ENCODE peak calls at places on chromosomes 4 and X, in five cellular contexts. One of them, this sample, is unnamed.

GRCh38 chr4:101067383-101067782 is 279.9 kb downstream of the PPP3CA start:
- DNase-seq in brain microvascular endothelial cell: no peak
- DNase-seq in AG10803: no peak
- DNase-seq in fibroblast of lung: peak; percentile 15
- DNase-seq in spleen: no peak
- DNase-seq in this sample: peak; percentile 13

GRCh38 chrX:153909980-153910360 is 5.5 kb downstream of the AVPR2 start:
- DNase-seq in AG10803: no peak
- DNase-seq in fibroblast of lung: no peak
- DNase-seq in spleen: no peak
- DNase-seq in brain microvascular endothelial cell: no peak
- DNase-seq in this sample: no peak

GRCh38 chr4:48129307-48130014 is 4.6 kb downstream of the TXK start:
- DNase-seq in brain microvascular endothelial cell: no peak
- DNase-seq in AG10803: no peak
- DNase-seq in fibroblast of lung: no peak
- DNase-seq in spleen: peak; percentile 78
- DNase-seq in this sample: no peak

GRCh38 chr4:189835505-189835904 is 105.2 kb upstream of the FRG1 start:
- DNase-seq in AG10803: no peak
- DNase-seq in spleen: no peak
- DNase-seq in brain microvascular endothelial cell: no peak
- DNase-seq in fibroblast of lung: no peak
- DNase-seq in this sample: peak; percentile 0

GRCh38 chrX:140425712-140426395 is 79.0 kb downstream of the SOX3 start:
- DNase-seq in brain microvascular endothelial cell: no peak
- DNase-seq in AG10803: no peak
- DNase-seq in spleen: no peak
- DNase-seq in fibroblast of lung: no peak
- DNase-seq in this sample: no peak

GRCh38 chr4:36054750-36055467 is 189.4 kb downstream of the ARAP2 start:
- DNase-seq in fibroblast of lung: no peak
- DNase-seq in AG10803: no peak
- DNase-seq in brain microvascular endothelial cell: no peak
- DNase-seq in spleen: no peak
- DNase-seq in this sample: no peak

GRCh38 chrX:118056870-118057269 is 59.7 kb downstream of the KLHL13 start:
- DNase-seq in brain microvascular endothelial cell: no peak
- DNase-seq in fibroblast of lung: no peak
- DNase-seq in spleen: no peak
- DNase-seq in AG10803: no peak
- DNase-seq in this sample: no peak

GRCh38 chr4:27861381-27861787 is 1000.7 kb downstream of the STIM2 start:
- DNase-seq in AG10803: peak; percentile 1
- DNase-seq in spleen: no peak
- DNase-seq in fibroblast of lung: peak; percentile 51
- DNase-seq in brain microvascular endothelial cell: peak; percentile 67
- DNase-seq in this sample: peak; percentile 68

GRCh38 chr4:25830545-25830944 is 32.2 kb downstream of the SEL1L3 start:
- DNase-seq in fibroblast of lung: no peak
- DNase-seq in spleen: no peak
- DNase-seq in AG10803: no peak
- DNase-seq in brain microvascular endothelial cell: no peak
- DNase-seq in this sample: no peak

GRCh38 chrX:17047224-17047623 is 100.8 kb downstream of the REPS2 start:
- DNase-seq in spleen: no peak
- DNase-seq in fibroblast of lung: no peak
- DNase-seq in AG10803: no peak
- DNase-seq in brain microvascular endothelial cell: no peak
- DNase-seq in this sample: no peak

GRCh38 chrX:19805054-19805690 is 82.2 kb downstream of the SH3KBP1 start:
- DNase-seq in AG10803: peak; percentile 3
- DNase-seq in brain microvascular endothelial cell: no peak
- DNase-seq in spleen: no peak
- DNase-seq in fibroblast of lung: no peak
- DNase-seq in this sample: no peak

GRCh38 chrX:26851981-26852380 is 611.2 kb downstream of the PPP4R3C start:
- DNase-seq in AG10803: no peak
- DNase-seq in brain microvascular endothelial cell: peak; percentile 23
- DNase-seq in fibroblast of lung: peak; percentile 54
- DNase-seq in spleen: no peak
- DNase-seq in this sample: peak; percentile 33

GRCh38 chrX:84737471-84737871 is 235.2 kb upstream of the HDX start:
- DNase-seq in AG10803: peak; percentile 23
- DNase-seq in fibroblast of lung: peak; percentile 71
- DNase-seq in brain microvascular endothelial cell: no peak
- DNase-seq in spleen: no peak
- DNase-seq in this sample: no peak

GRCh38 chr4:123462007-123462406 is 65.4 kb downstream of the SPRY1 start:
- DNase-seq in brain microvascular endothelial cell: no peak
- DNase-seq in fibroblast of lung: no peak
- DNase-seq in spleen: no peak
- DNase-seq in AG10803: no peak
- DNase-seq in this sample: no peak

GRCh38 chr4:7157666-7158065 is 34.7 kb upstream of the SORCS2 start:
- DNase-seq in brain microvascular endothelial cell: no peak
- DNase-seq in fibroblast of lung: no peak
- DNase-seq in spleen: peak; percentile 55
- DNase-seq in AG10803: no peak
- DNase-seq in this sample: no peak

GRCh38 chr4:120830204-120830603 is 92.3 kb downstream of the PRDM5 start:
- DNase-seq in brain microvascular endothelial cell: no peak
- DNase-seq in fibroblast of lung: peak; percentile 53
- DNase-seq in AG10803: peak; percentile 66
- DNase-seq in spleen: no peak
- DNase-seq in this sample: no peak

GRCh38 chrX:13357925-13358324 is 38.1 kb upstream of the ATXN3L start:
- DNase-seq in brain microvascular endothelial cell: peak; percentile 47
- DNase-seq in AG10803: peak; percentile 67
- DNase-seq in fibroblast of lung: no peak
- DNase-seq in spleen: no peak
- DNase-seq in this sample: no peak

GRCh38 chr4:56099378-56099786 is 150.6 kb downstream of the CEP135 start:
- DNase-seq in spleen: no peak
- DNase-seq in fibroblast of lung: no peak
- DNase-seq in AG10803: no peak
- DNase-seq in brain microvascular endothelial cell: no peak
- DNase-seq in this sample: peak; percentile 36

GRCh38 chrX:101417981-101418841 is 10.2 kb downstream of the HNRNPH2 start:
- DNase-seq in fibroblast of lung: peak; percentile 36
- DNase-seq in brain microvascular endothelial cell: no peak
- DNase-seq in AG10803: peak; percentile 49
- DNase-seq in spleen: peak; percentile 92
- DNase-seq in this sample: peak; percentile 30
- H3K4me3 ChIP-seq in fibroblast of lung: peak overlapping the region; percentile 63
- H3K4me3 ChIP-seq in brain microvascular endothelial cell: peak overlapping the region; percentile 59
- H3K4me3 ChIP-seq in AG10803: peak overlapping the region; percentile 59
- H3K4me3 ChIP-seq in spleen: peak overlapping the region; percentile 73
- H3K4me3 ChIP-seq in this sample: peak overlapping the region; percentile 47

GRCh38 chrX:90040807-90041206 is 119.1 kb downstream of the TGIF2LX start:
- DNase-seq in AG10803: no peak
- DNase-seq in spleen: no peak
- DNase-seq in brain microvascular endothelial cell: no peak
- DNase-seq in fibroblast of lung: no peak
- DNase-seq in this sample: no peak
- TF ChIP-seq CTCF in AG10803: no peak
- TF ChIP-seq CTCF in spleen: no peak
- TF ChIP-seq CTCF in brain microvascular endothelial cell: no peak
- TF ChIP-seq CTCF in fibroblast of lung: no peak
- TF ChIP-seq CTCF in this sample: no peak

GRCh38 chrX:95059909-95060308 is 1385.9 kb downstream of the FAM133A start:
- DNase-seq in brain microvascular endothelial cell: no peak
- DNase-seq in fibroblast of lung: no peak
- DNase-seq in spleen: no peak
- DNase-seq in AG10803: no peak
- DNase-seq in this sample: no peak

GRCh38 chrX:95056901-95057300 is 1382.9 kb downstream of the FAM133A start:
- DNase-seq in spleen: no peak
- DNase-seq in fibroblast of lung: peak; percentile 9
- DNase-seq in AG10803: peak; percentile 35
- DNase-seq in brain microvascular endothelial cell: no peak
- DNase-seq in this sample: peak; percentile 15

GRCh38 chrX:95057341-95057740 is 1383.3 kb downstream of the FAM133A start:
- DNase-seq in fibroblast of lung: no peak
- DNase-seq in brain microvascular endothelial cell: no peak
- DNase-seq in spleen: no peak
- DNase-seq in AG10803: no peak
- DNase-seq in this sample: peak; percentile 62

GRCh38 chrX:95055991-95056390 is 1382.0 kb downstream of the FAM133A start:
- DNase-seq in brain microvascular endothelial cell: no peak
- DNase-seq in spleen: no peak
- DNase-seq in fibroblast of lung: no peak
- DNase-seq in AG10803: no peak
- DNase-seq in this sample: no peak

GRCh38 chrX:95058815-95059214 is 1384.8 kb downstream of the FAM133A start:
- DNase-seq in AG10803: peak; percentile 76
- DNase-seq in fibroblast of lung: peak; percentile 32
- DNase-seq in spleen: no peak
- DNase-seq in brain microvascular endothelial cell: no peak
- DNase-seq in this sample: peak; percentile 64
- H3K4me3 ChIP-seq in AG10803: no peak overlapping the region
- H3K4me3 ChIP-seq in fibroblast of lung: no peak overlapping the region
- H3K4me3 ChIP-seq in spleen: no peak overlapping the region
- H3K4me3 ChIP-seq in brain microvascular endothelial cell: no peak overlapping the region
- H3K4me3 ChIP-seq in this sample: no peak overlapping the region

DNA sequence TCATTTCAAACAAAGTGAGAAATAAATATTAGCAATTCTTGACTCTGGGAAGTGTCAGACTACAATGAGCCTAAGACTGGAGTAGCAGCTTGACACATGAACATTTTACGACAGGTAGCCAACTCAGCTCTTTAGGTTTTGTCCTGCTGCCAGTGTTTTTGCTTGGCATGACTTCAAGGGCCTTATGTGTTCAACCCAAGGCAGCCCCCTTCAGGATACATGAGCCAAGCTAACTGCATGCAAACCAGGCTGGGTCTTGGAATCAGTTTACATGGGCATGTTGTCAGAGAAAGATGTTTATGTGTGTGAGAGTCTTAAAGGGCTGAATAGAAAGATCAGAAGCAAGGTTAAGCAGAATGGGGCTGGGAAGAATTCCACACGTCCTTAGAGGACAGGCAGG is 97.4 kb downstream of the NKX6-1 start:
- DNase-seq in brain microvascular endothelial cell: no peak
- DNase-seq in spleen: no peak
- DNase-seq in fibroblast of lung: no peak
- DNase-seq in AG10803: no peak
- DNase-seq in this sample: no peak
- TF ChIP-seq CTCF in brain microvascular endothelial cell: no peak
- TF ChIP-seq CTCF in spleen: no peak
- TF ChIP-seq CTCF in fibroblast of lung: no peak
- TF ChIP-seq CTCF in AG10803: no peak
- TF ChIP-seq CTCF in this sample: no peak

DNA sequence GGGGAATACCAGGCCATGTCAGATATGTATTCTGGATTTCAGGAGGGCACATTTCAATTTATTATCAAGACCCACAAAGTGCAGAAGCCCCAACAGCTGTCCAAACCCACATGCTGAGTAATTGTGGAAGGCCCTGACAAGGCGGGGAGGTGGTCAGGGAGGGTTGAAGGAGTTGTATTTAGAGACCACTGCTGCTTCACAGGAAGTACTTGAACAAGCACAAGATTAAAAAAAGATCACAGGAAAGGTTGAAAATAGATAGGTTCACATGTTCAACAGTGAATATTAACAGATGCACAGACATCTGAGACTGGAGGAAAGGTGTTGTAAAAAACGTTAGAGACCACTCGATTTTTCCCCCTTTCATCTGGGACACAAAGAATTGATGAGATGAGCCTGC is 17.9 kb downstream of the ATP8A1 start:
- DNase-seq in spleen: no peak
- DNase-seq in brain microvascular endothelial cell: no peak
- DNase-seq in fibroblast of lung: no peak
- DNase-seq in AG10803: no peak
- DNase-seq in this sample: no peak
- H3K4me3 ChIP-seq in spleen: no peak overlapping the region
- H3K4me3 ChIP-seq in brain microvascular endothelial cell: no peak overlapping the region
- H3K4me3 ChIP-seq in fibroblast of lung: no peak overlapping the region
- H3K4me3 ChIP-seq in AG10803: no peak overlapping the region
- H3K4me3 ChIP-seq in this sample: no peak overlapping the region

GRCh38 chr4:57554693-57555092 is 444.5 kb upstream of the IGFBP7 start:
- DNase-seq in AG10803: no peak
- DNase-seq in spleen: no peak
- DNase-seq in brain microvascular endothelial cell: no peak
- DNase-seq in fibroblast of lung: no peak
- DNase-seq in this sample: no peak
- TF ChIP-seq CTCF in AG10803: no peak
- TF ChIP-seq CTCF in spleen: no peak
- TF ChIP-seq CTCF in brain microvascular endothelial cell: no peak
- TF ChIP-seq CTCF in fibroblast of lung: no peak
- TF ChIP-seq CTCF in this sample: no peak

This sample was measured in cardiac fibroblast.